ENCODE peak calls at places on chromosomes 6 and 20, in five cellular contexts. B is NB4, X is upper lobe of left lung, C is breast epithelium, Y is stomach. H is an unnamed sample.

GRCh38 chr6:10237284-10238043 is 177.4 kb downstream of the TFAP2A start:
- DNase-seq in B (no peak), X (no peak), C (no peak), Y (no peak), H (no peak)

GRCh38 chr6:91291071-91291470 is 704.2 kb upstream of the MAP3K7 start:
- DNase-seq in B (no peak), X (no peak), C (no peak), Y (no peak), H (no peak)

GRCh38 chr20:32829291-32830005 is 9.7 kb downstream of the MAPRE1 start:
- DNase-seq in B (no peak), X (no peak), C (no peak), Y (no peak), H (no peak)

GRCh38 chr20:22524393-22525015 is 59.9 kb downstream of the FOXA2 start:
- DNase-seq in B (no peak), X (no peak), C (no peak), Y (no peak), H (no peak)

GRCh38 chr20:3071610-3072529 is at the start of gene OXT:
- DNase-seq in B (no peak), X (peak), C (no peak), Y (no peak), H (no peak)

GRCh38 chr6:7267521-7268091 is 45.4 kb downstream of the SSR1 start:
- DNase-seq in B (no peak), X (no peak), C (peak), Y (peak), H (peak)

GRCh38 chr20:46375771-46376170 is 30.6 kb downstream of the ELMO2 start:
- DNase-seq in B (no peak), X (no peak), C (no peak), Y (no peak), H (no peak)

GRCh38 chr20:31543966-31544598 is 29.8 kb downstream of the HM13 start:
- DNase-seq in B (no peak), X (no peak), C (no peak), Y (no peak), H (no peak)

GRCh38 chr6:20826378-20826777 is 292.1 kb downstream of the CDKAL1 start:
- DNase-seq in B (no peak), X (no peak), C (no peak), Y (no peak), H (peak)

GRCh38 chr20:12237772-12238171 is 320.1 kb downstream of the BTBD3 start:
- DNase-seq in B (no peak), X (no peak), C (no peak), Y (no peak), H (no peak)

GRCh38 chr6:33704215-33704817 is 7.2 kb downstream of the UQCC2 start:
- DNase-seq in B (no peak), X (peak), C (no peak), Y (no peak), H (no peak)
- TF ChIP-seq POLR2A in B (no peak), X (no peak), C (no peak), Y (no peak), H (no peak)

GRCh38 chr6:2990179-2990931 is 9.3 kb upstream of the NQO2 start:
- DNase-seq in B (peak), X (no peak), C (no peak), Y (no peak), H (peak)
- TF ChIP-seq POLR2A in B (no peak), X (no peak), C (no peak), Y (no peak), H (peak)

GRCh38 chr6:30617565-30618269 is at the start of gene MRPS18B:
- DNase-seq in B (peak), X (peak), C (peak), Y (peak), H (peak)
- TF ChIP-seq POLR2A in B (peak), X (no peak), C (peak), Y (peak), H (peak)

GRCh38 chr6:43702522-43703440 is 15.2 kb upstream of the MRPS18A start:
- DNase-seq in B (peak), X (no peak), C (peak), Y (peak), H (peak)
- TF ChIP-seq POLR2A in B (no peak), X (no peak), C (no peak), Y (peak), H (peak)

DNA sequence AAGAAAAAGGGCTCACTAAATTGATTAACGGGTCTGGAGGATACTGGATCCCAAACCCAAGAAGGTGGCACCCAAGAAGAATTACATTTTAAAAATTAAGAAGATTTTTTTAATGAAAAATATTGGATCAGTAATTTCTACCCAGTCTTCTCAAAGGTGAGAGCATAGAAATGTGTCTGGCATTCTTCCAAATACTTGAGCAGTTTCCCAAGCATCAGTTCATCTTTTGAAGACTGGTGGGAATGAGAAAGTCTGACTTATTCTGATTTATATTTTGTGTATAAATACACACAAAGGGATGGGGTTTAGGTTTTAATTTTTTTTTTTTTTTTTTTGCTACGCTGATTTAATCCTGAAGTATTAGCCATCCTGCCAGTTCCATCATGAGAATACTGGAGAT is 3.3 kb downstream of the MGME1 start:
- DNase-seq in B (no peak), X (no peak), C (no peak), Y (no peak), H (peak)
- TF ChIP-seq POLR2A in B (no peak), X (no peak), C (no peak), Y (no peak), H (no peak)

GRCh38 chr6:31465718-31466117 is 32.2 kb upstream of the MICB start:
- DNase-seq in B (no peak), X (no peak), C (no peak), Y (no peak), H (no peak)

GRCh38 chr6:31465185-31465536 is 32.8 kb upstream of the MICB start:
- DNase-seq in B (no peak), X (no peak), C (no peak), Y (no peak), H (no peak)

GRCh38 chr6:31462026-31462963 is 35.6 kb upstream of the MICB start:
- DNase-seq in B (no peak), X (no peak), C (no peak), Y (no peak), H (no peak)

GRCh38 chr6:31464252-31465184 is 33.4 kb upstream of the MICB start:
- DNase-seq in B (no peak), X (no peak), C (no peak), Y (no peak), H (no peak)

DNA sequence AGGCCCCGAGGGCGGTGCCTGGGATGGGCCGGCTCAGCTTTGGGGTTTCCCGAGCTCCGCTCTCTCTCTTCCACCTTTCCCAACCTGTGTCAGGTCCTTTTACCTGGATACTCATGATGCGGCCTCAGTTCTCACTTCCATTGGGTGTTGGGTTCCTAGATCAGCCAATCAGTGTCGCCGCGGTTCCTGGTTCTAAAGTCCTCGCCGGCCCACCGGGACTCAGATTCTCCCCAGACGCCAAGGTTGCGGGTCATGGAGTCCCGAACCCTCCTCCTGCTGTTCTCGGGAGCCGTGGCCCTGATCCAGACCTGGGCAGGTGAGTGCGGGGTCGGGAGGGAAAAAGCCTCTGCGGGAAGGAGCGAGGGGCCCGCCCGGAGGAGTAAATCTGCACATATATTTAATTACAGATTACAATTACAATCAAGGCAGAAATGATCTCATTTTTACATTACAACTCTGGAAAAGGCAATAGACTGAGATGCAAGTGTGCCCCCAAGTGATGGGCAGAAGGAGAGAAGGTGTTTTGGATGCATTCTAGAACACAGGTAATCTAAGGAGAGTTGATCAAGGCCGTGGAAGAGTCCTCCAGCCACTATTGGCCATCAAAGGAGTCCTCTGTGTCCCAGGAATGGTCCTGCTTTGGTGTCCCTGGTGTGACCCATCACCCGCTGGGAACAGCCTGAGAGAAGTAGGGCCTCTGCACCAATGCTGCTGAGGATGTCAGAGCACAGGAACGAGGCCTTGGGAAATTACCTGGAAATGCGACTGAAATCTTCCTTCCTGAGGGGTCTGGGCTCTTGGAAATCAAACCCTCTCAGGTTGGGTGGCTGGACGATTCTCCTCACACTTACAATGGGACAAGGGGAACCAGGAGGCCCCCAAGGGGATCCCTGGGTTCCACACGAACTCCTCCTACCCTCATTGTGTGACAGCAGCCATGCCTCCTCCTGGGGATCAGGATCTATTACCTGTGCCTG is 34.7 kb upstream of the MICB start:
- DNase-seq in B (no peak), X (peak), C (peak), Y (peak), H (peak)
- TF ChIP-seq POLR2A in B (no peak), X (no peak), C (peak), Y (peak), H (no peak)

GRCh38 chr20:56411759-56412472 is at the start of gene CASS4:
- DNase-seq in B (peak), X (no peak), C (no peak), Y (no peak), H (peak)
- TF ChIP-seq POLR2A in B (no peak), X (no peak), C (no peak), Y (no peak), H (peak)

GRCh38 chr20:61879694-61880093 is 186.0 kb downstream of the TAF4 start:
- DNase-seq in B (no peak), X (peak), C (no peak), Y (no peak), H (no peak)
- TF ChIP-seq POLR2A in B (no peak), X (no peak), C (no peak), Y (no peak), H (no peak)

H was measured in erythroblast.